ENCODE peak calls at places on chromosome 11, in seven cellular contexts. E, V, U, P, I, H and B are unnamed samples.

GRCh38 chr11:113549611-113550061 is 74.4 kb upstream of the DRD2 start:
- DNase-seq in E (no peak), V (no peak), U (peak), P (no peak), I (no peak), H (peak), B (no peak)

GRCh38 chr11:66542362-66542761 is 3.5 kb downstream of the ZDHHC24 start:
- DNase-seq in E (no peak), V (no peak), U (peak), P (no peak), I (no peak), H (peak), B (no peak)

GRCh38 chr11:99020324-99021225 is at the start of gene CNTN5:
- DNase-seq in E (peak), V (peak), U (peak), P (peak), I (peak), H (peak), B (peak)

GRCh38 chr11:57316017-57316416 is 8.7 kb downstream of the TNKS1BP1 start:
- DNase-seq in E (no peak), V (no peak), U (no peak), P (no peak), I (no peak), H (no peak), B (no peak)

GRCh38 chr11:9057888-9058287 is 33.5 kb downstream of the SCUBE2 start:
- DNase-seq in E (no peak), V (no peak), U (no peak), P (no peak), I (no peak), H (no peak), B (no peak)

GRCh38 chr11:2194877-2195755 is 23.5 kb upstream of the TH start:
- DNase-seq in E (peak), V (peak), U (no peak), P (peak), I (no peak), H (peak), B (peak)

GRCh38 chr11:60345489-60345888 is 18.4 kb downstream of the MS4A6E start:
- DNase-seq in E (peak), V (peak), U (peak), P (no peak), I (no peak), H (peak), B (peak)

GRCh38 chr11:8766993-8767374 is 84.4 kb downstream of the RPL27A start:
- DNase-seq in E (no peak), V (no peak), U (no peak), P (no peak), I (no peak), H (no peak), B (no peak)

GRCh38 chr11:76327223-76327622 is 53.7 kb downstream of the THAP12 start:
- DNase-seq in E (no peak), V (no peak), U (no peak), P (no peak), I (no peak), H (no peak), B (no peak)

GRCh38 chr11:72573380-72573949 is 100.8 kb downstream of the PDE2A start:
- DNase-seq in E (peak), V (peak), U (peak), P (peak), I (no peak), H (peak), B (peak)

GRCh38 chr11:17328856-17329490 is 22.6 kb upstream of the NCR3LG1 start:
- DNase-seq in E (no peak), V (no peak), U (no peak), P (no peak), I (no peak), H (no peak), B (no peak)

GRCh38 chr11:12101318-12101717 is 9.1 kb upstream of the MICAL2 start:
- DNase-seq in E (no peak), V (no peak), U (no peak), P (no peak), I (no peak), H (no peak), B (no peak)

GRCh38 chr11:8070417-8071101 is 10.5 kb upstream of the TUB start:
- DNase-seq in E (peak), V (no peak), U (peak), P (peak), I (no peak), H (peak), B (peak)

GRCh38 chr11:105609832-105610781 is at the start of gene GRIA4:
- DNase-seq in E (peak), V (peak), U (no peak), P (peak), I (no peak), H (peak), B (peak)

GRCh38 chr11:18698341-18699268 is at the start of gene TMEM86A:
- DNase-seq in E (peak), V (peak), U (peak), P (peak), I (no peak), H (peak), B (peak)